ENCODE peak calls at places on chromosome 21, in seven cellular contexts. U is PC-3, T is endothelial cell of umbilical vein, F is WERI-Rb-1, A is astrocyte, M is spleen, P is neural progenitor cell. X is an unnamed sample. For H3K36me3, the result is how much of the 10 kb centered on the place peaks cover.

GRCh38 chr21:46061063-46061462 is 36.8 kb upstream of the COL6A2 start:
- DNase-seq in U (no peak), T (no peak), F (no peak), A (no peak), M (no peak), P (no peak), X (no peak)

GRCh38 chr21:20451051-20451450 is 547.2 kb upstream of the NCAM2 start:
- DNase-seq in U (peak), T (no peak), F (no peak), A (no peak), M (no peak), P (no peak), X (peak)

GRCh38 chr21:15494481-15494880 is 235.3 kb upstream of the USP25 start:
- DNase-seq in U (no peak), T (no peak), F (no peak), A (no peak), M (no peak), P (no peak), X (no peak)

GRCh38 chr21:20997633-20998455 is at the start of gene NCAM2:
- DNase-seq in U (peak), T (peak), F (peak), A (peak), M (peak), P (peak), X (peak)

GRCh38 chr21:46027855-46028493 is 46.4 kb downstream of the COL6A1 start:
- DNase-seq in U (no peak), T (no peak), F (no peak), A (peak), M (no peak), P (no peak), X (no peak)

GRCh38 chr21:27112186-27112585 is 145.3 kb upstream of the ADAMTS5 start:
- DNase-seq in U (peak), T (no peak), F (no peak), A (no peak), M (no peak), P (no peak), X (peak)

GRCh38 chr21:36202721-36203602 is 46.3 kb downstream of the DOP1B start:
- DNase-seq in U (peak), T (no peak), F (no peak), A (no peak), M (no peak), P (no peak), X (peak)

GRCh38 chr21:35974801-35975200 is 85.5 kb downstream of the SETD4 start:
- DNase-seq in U (peak), T (no peak), F (no peak), A (peak), M (no peak), P (no peak), X (peak)

GRCh38 chr21:28344985-28345384 is 647.7 kb downstream of the LTN1 start:
- DNase-seq in U (no peak), T (no peak), F (no peak), A (no peak), M (no peak), P (no peak), X (no peak)

GRCh38 chr21:46121286-46122221 is 23.6 kb downstream of the COL6A2 start:
- DNase-seq in U (no peak), T (no peak), F (peak), A (no peak), M (peak), P (no peak), X (no peak)

GRCh38 chr21:14864211-14865021 is 200.4 kb downstream of the NRIP1 start:
- DNase-seq in U (peak), T (peak), F (peak), A (peak), M (peak), P (peak), X (peak)

GRCh38 chr21:29827647-29828046 is 112.1 kb downstream of the GRIK1 start:
- DNase-seq in U (no peak), T (no peak), F (no peak), A (no peak), M (no peak), P (no peak), X (no peak)

GRCh38 chr21:46500224-46500861 is 41.7 kb downstream of the DIP2A start:
- DNase-seq in U (peak), T (peak), F (no peak), A (peak), M (no peak), P (no peak), X (peak)

GRCh38 chr21:15730484-15731242 is 881 bp downstream of the USP25 start:
- DNase-seq in U (peak), T (peak), F (no peak), A (no peak), M (no peak), P (no peak), X (no peak)

GRCh38 chr21:26148834-26149354 is 21.7 kb downstream of the APP start:
- DNase-seq in U (peak), T (peak), F (no peak), A (no peak), M (no peak), P (peak), X (peak)

GRCh38 chr21:36695283-36695634 is 3.7 kb upstream of the SIM2 start:
- DNase-seq in U (no peak), T (no peak), F (no peak), A (no peak), M (no peak), P (peak), X (no peak)

GRCh38 chr21:29257701-29258100 is 41.0 kb upstream of the BACH1 start:
- DNase-seq in U (peak), T (no peak), F (no peak), A (no peak), M (no peak), P (no peak), X (peak)

GRCh38 chr21:19501115-19501514 is 1097.5 kb upstream of the TMPRSS15 start:
- DNase-seq in U (no peak), T (no peak), F (no peak), A (no peak), M (no peak), P (no peak), X (no peak)

GRCh38 chr21:46065215-46065992 is 32.5 kb upstream of the COL6A2 start:
- DNase-seq in U (peak), T (no peak), F (no peak), A (peak), M (no peak), P (no peak), X (no peak)

GRCh38 chr21:32887026-32887425 is 115.5 kb upstream of the PAXBP1 start:
- DNase-seq in U (no peak), T (no peak), F (no peak), A (no peak), M (no peak), P (no peak), X (no peak)

GRCh38 chr21:27429612-27430361 is 462.9 kb upstream of the ADAMTS5 start:
- DNase-seq in U (no peak), T (peak), F (no peak), A (peak), M (no peak), P (no peak), X (no peak)

GRCh38 chr21:46069719-46070279 is 28.1 kb upstream of the COL6A2 start:
- DNase-seq in U (no peak), T (no peak), F (peak), A (no peak), M (peak), P (no peak), X (no peak)

GRCh38 chr21:29219165-29219770 is 79.5 kb upstream of the BACH1 start:
- DNase-seq in U (no peak), T (no peak), F (no peak), A (no peak), M (no peak), P (no peak), X (no peak)

GRCh38 chr21:26123012-26123411 is 47.6 kb downstream of the APP start:
- DNase-seq in U (no peak), T (no peak), F (no peak), A (no peak), M (no peak), P (no peak), X (peak)

GRCh38 chr21:14585122-14585521 is 39.0 kb upstream of the SAMSN1 start:
- DNase-seq in U (no peak), T (no peak), F (no peak), A (no peak), M (no peak), P (no peak), X (no peak)

GRCh38 chr21:28714795-28715464 is 277.7 kb downstream of the LTN1 start:
- DNase-seq in U (no peak), T (no peak), F (no peak), A (peak), M (no peak), P (no peak), X (no peak)

GRCh38 chr21:46024983-46025860 is 43.7 kb downstream of the COL6A1 start:
- DNase-seq in U (no peak), T (no peak), F (no peak), A (peak), M (no peak), P (no peak), X (peak)

GRCh38 chr21:29017639-29018237 is 1.4 kb downstream of the RWDD2B start:
- DNase-seq in U (no peak), T (peak), F (no peak), A (no peak), M (no peak), P (no peak), X (no peak)

GRCh38 chr21:39774252-39774651 is 29.3 kb downstream of the IGSF5 start:
- DNase-seq in U (no peak), T (no peak), F (no peak), A (no peak), M (no peak), P (no peak), X (no peak)

GRCh38 chr21:42614811-42615342 is 38.5 kb upstream of the PDE9A start:
- DNase-seq in U (peak), T (no peak), F (peak), A (no peak), M (peak), P (peak), X (peak)
- H3K4me3 ChIP-seq in U (no peak), T (no peak), F (no peak), A (no peak), M (no peak), P (no peak), X (no peak)

DNA sequence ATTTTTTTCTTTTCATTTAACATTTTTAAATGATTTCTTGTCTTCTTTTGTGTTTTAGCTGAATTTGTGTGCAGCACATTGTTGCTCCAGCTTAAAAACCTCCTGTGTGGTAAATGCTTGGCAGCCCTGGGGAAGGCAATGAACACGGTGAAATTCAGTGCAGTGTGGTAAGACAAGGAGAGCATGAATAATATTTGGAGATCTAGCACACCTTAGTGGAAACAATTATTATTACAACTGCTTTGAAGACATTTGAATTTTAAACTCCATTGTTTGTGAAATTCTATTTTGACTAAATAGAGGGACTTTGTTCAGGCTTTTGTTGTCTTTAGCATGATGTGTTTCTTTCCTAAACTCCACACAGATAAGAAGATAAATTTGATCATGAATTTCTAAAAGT is 242.6 kb upstream of the CXADR start:
- DNase-seq in U (peak), T (peak), F (no peak), A (peak), M (no peak), P (peak), X (peak)
- TF ChIP-seq CTCF in U (peak), T (peak), F (no peak), A (peak), M (no peak), P (peak), X (peak)

GRCh38 chr21:44778094-44778493 is 23.5 kb downstream of the UBE2G2 start:
- DNase-seq in U (no peak), T (no peak), F (no peak), A (no peak), M (no peak), P (no peak), X (no peak)
- H3K36me3 ChIP-seq in U (half or more), T (under half), F (half or more), A (under half), M (half or more), P (under half), X (under half)

DNA sequence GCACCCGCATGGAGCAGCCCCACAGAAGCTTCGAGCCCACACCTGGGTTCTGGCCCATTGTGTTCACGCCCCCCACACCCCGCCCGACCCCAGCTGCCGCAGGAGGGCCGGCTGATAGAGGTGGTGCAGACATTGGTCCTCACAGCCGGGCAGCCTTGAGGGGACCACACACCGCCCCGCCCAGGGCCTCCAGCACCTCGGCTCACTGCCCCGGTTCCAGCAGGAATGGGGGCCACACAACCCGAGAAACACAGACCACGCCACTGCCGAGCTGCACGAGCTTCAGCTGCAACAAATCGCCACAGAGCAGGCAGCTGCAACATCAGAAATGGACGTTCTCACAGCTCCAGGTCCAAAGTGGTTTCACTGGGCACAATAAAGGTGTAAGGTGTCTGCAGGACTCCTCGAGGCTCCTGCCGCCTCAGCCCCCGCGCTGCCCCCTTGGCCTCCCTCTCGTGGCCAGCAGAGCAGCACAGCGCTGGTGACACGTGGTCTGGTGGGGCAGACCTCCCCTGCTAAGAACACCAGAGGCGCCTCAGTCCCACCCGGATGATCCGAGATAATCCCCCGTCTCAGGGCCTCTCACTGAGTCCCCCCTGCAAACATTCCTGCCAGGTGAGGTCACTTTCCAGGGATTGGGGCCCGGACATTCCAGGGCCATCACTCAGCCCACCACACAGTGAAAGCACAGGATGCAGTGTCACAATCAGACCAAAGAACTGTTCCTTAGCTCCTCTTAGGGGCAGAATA is 62.3 kb upstream of the ADARB1 start:
- DNase-seq in U (peak), T (peak), F (peak), A (peak), M (peak), P (peak), X (peak)
- H3K4me3 ChIP-seq in U (peak), T (no peak), F (peak), A (no peak), M (no peak), P (no peak), X (no peak)

GRCh38 chr21:31140025-31140424 is 101.7 kb upstream of the KRTAP19-8 start:
- DNase-seq in U (no peak), T (no peak), F (no peak), A (no peak), M (no peak), P (no peak), X (no peak)

GRCh38 chr21:31137951-31138350 is 99.7 kb upstream of the KRTAP19-8 start:
- DNase-seq in U (no peak), T (no peak), F (no peak), A (no peak), M (no peak), P (no peak), X (no peak)

GRCh38 chr21:31135536-31136184 is 97.4 kb upstream of the KRTAP19-8 start:
- DNase-seq in U (no peak), T (peak), F (no peak), A (no peak), M (no peak), P (no peak), X (no peak)

GRCh38 chr21:31133243-31133830 is 95.1 kb upstream of the KRTAP19-8 start:
- DNase-seq in U (no peak), T (no peak), F (no peak), A (no peak), M (no peak), P (no peak), X (no peak)

DNA sequence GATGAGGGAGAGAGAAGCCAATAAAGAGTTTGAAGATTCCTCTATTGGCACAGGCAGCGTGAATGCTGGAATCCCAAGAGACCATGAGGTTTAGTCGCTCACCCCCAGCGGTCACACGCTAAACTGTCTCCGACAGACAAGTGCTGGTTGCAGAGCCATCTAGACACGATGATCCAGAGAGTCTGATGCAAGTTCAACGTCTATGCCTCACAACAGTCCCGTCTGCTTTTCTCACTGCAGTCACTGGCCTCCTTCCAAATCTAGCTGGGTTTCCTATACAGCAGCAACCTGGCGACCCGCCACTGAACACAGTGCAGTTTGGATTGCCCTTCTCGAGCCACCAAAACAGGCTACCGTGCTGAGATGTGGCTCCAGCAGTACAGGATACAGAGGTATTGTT is 98.6 kb upstream of the KRTAP19-8 start:
- DNase-seq in U (no peak), T (peak), F (no peak), A (peak), M (no peak), P (no peak), X (no peak)
- TF ChIP-seq CTCF in U (no peak), T (no peak), F (no peak), A (no peak), M (no peak), P (no peak), X (no peak)

GRCh38 chr21:38144193-38144592 is 112.6 kb upstream of the KCNJ15 start:
- DNase-seq in U (no peak), T (no peak), F (no peak), A (no peak), M (no peak), P (no peak), X (no peak)

GRCh38 chr21:38140192-38140905 is 116.4 kb upstream of the KCNJ15 start:
- DNase-seq in U (peak), T (peak), F (peak), A (peak), M (no peak), P (peak), X (peak)

GRCh38 chr21:38142226-38142625 is 114.6 kb upstream of the KCNJ15 start:
- DNase-seq in U (no peak), T (no peak), F (no peak), A (no peak), M (no peak), P (no peak), X (no peak)

GRCh38 chr21:38136201-38136600 is 120.6 kb upstream of the KCNJ15 start:
- DNase-seq in U (peak), T (no peak), F (no peak), A (peak), M (no peak), P (no peak), X (peak)

GRCh38 chr21:38139380-38140168 is 117.2 kb upstream of the KCNJ15 start:
- DNase-seq in U (peak), T (no peak), F (no peak), A (peak), M (no peak), P (no peak), X (peak)
- H3K36me3 ChIP-seq in U (under half), T (under half), F (under half), A (under half), M (under half), P (under half), X (under half)

GRCh38 chr21:44706026-44706705 is 5.2 kb downstream of the TSPEAR start:
- DNase-seq in U (no peak), T (no peak), F (peak), A (no peak), M (peak), P (no peak), X (no peak)

GRCh38 chr21:44704636-44705001 is 6.8 kb downstream of the TSPEAR start:
- DNase-seq in U (no peak), T (no peak), F (peak), A (no peak), M (no peak), P (no peak), X (no peak)

GRCh38 chr21:44708213-44708865 is 3.0 kb downstream of the TSPEAR start:
- DNase-seq in U (no peak), T (no peak), F (peak), A (no peak), M (peak), P (peak), X (no peak)

GRCh38 chr21:44708866-44709425 is 2.4 kb downstream of the TSPEAR start:
- DNase-seq in U (no peak), T (no peak), F (peak), A (no peak), M (no peak), P (no peak), X (no peak)

GRCh38 chr21:44706706-44707615 is 4.4 kb downstream of the TSPEAR start:
- DNase-seq in U (no peak), T (no peak), F (peak), A (no peak), M (no peak), P (peak), X (no peak)
- H3K4me3 ChIP-seq in U (no peak), T (no peak), F (no peak), A (no peak), M (no peak), P (peak), X (no peak)

GRCh38 chr21:34857874-34858273 is 189.1 kb downstream of the CLIC6 start:
- DNase-seq in U (no peak), T (no peak), F (no peak), A (no peak), M (no peak), P (no peak), X (no peak)
- TF ChIP-seq CTCF in U (peak), T (peak), F (peak), A (peak), M (no peak), P (peak), X (peak)

DNA sequence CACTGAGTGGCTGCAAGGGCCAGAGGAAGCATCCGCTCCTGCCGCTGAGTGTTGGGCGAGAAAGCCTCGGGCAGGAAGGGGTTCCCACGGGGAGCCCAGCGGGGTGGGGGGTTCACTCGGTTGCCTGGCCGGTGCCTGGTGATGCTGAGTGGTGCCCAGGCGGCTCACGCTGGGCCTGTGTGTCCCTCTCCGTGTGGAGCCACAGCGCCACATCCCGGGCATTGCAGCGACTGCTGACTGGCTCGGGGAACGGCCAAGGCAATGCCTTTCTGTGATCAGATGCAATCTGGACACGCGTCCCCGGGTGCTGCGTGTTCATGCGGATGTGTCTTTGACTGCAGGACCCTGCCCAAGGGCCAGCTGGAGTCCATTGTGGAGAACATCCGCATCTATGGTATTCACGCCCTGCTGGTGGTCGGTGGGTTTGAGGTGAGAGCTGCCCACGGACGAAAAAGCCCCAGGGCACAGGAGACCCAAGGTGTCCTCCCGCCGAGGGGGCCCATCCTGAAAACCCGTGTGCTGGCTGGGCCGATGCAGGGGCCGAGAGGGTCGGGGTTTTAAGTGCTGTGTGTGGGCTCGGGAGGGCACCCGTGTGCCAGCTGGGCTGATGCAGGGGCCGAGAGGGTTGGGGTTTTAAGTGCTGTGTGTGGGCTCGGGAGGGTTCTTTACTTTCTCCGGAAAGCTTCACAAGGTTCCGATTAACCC is 16.4 kb downstream of the CFAP410 start:
- DNase-seq in U (no peak), T (no peak), F (no peak), A (no peak), M (no peak), P (no peak), X (no peak)
- H3K36me3 ChIP-seq in U (under half), T (under half), F (half or more), A (under half), M (half or more), P (under half), X (under half)

X was measured in bronchial epithelial cell.